ENCODE peak calls at places on chromosome X, in five cellular contexts. D is GM23248, J is BJ, B is cardiac fibroblast, W is thoracic aorta. A is an unnamed sample.

GRCh38 chrX:9912341-9912740 is 54.8 kb upstream of the CLDN34 start:
- DNase-seq in J (no peak), B (peak), D (peak), W (no peak), A (no peak)

GRCh38 chrX:53223955-53224859 is 800 bp downstream of the KDM5C start:
- DNase-seq in B (peak), J (no peak), W (no peak), D (peak), A (peak)

GRCh38 chrX:134880866-134881265 is 109.9 kb upstream of the SMIM10 start:
- DNase-seq in B (peak), J (no peak), W (no peak), D (no peak), A (no peak)

GRCh38 chrX:65821721-65822496 is 154.5 kb downstream of the MSN start:
- DNase-seq in J (no peak), B (no peak), W (no peak), D (peak), A (no peak)

GRCh38 chrX:148872881-148873280 is 372.5 kb downstream of the AFF2 start:
- DNase-seq in J (no peak), B (no peak), D (no peak), W (no peak), A (no peak)

GRCh38 chrX:9456250-9457074 is 8.4 kb upstream of the TBL1X start:
- DNase-seq in J (no peak), B (no peak), D (no peak), W (no peak), A (peak)

GRCh38 chrX:65744965-65745364 is 77.5 kb downstream of the MSN start:
- DNase-seq in B (peak), D (peak), W (no peak), J (no peak), A (no peak)

GRCh38 chrX:147803948-147804347 is 107.8 kb upstream of the FMR1 start:
- DNase-seq in D (peak), W (no peak), B (peak), J (no peak), A (peak)

GRCh38 chrX:100404851-100405250 is 5.2 kb downstream of the PCDH19 start:
- DNase-seq in J (no peak), B (no peak), D (no peak), W (no peak), A (no peak)

GRCh38 chrX:45771560-45772340 is 571.1 kb upstream of the DIPK2B start:
- DNase-seq in W (no peak), D (peak), B (peak), J (no peak), A (peak)

GRCh38 chrX:109632906-109633504 is 8.0 kb upstream of the KCNE5 start:
- DNase-seq in B (peak), D (peak), W (no peak), J (no peak), A (no peak)

GRCh38 chrX:124098089-124098488 is 136.6 kb downstream of the STAG2 start:
- DNase-seq in J (no peak), D (peak), B (peak), W (no peak), A (peak)

GRCh38 chrX:148270499-148270898 is 229.9 kb upstream of the AFF2 start:
- DNase-seq in J (no peak), B (no peak), W (no peak), D (no peak), A (no peak)

GRCh38 chrX:56600141-56600540 is 36.7 kb downstream of the UBQLN2 start:
- DNase-seq in B (peak), W (no peak), D (peak), J (no peak), A (no peak)

GRCh38 chrX:117957128-117957527 is 159.5 kb downstream of the KLHL13 start:
- DNase-seq in W (no peak), D (no peak), B (peak), J (no peak), A (no peak)

GRCh38 chrX:51641421-51642021 is 22.8 kb upstream of the CENPVL3 start:
- DNase-seq in B (peak), J (peak), D (peak), W (no peak), A (peak)

GRCh38 chrX:55489315-55490009 is at the start of gene USP51:
- DNase-seq in J (no peak), D (peak), B (peak), W (no peak), A (no peak)

GRCh38 chrX:125673758-125674157 is 354.1 kb downstream of the TEX13C start:
- DNase-seq in B (no peak), D (no peak), W (no peak), J (no peak), A (no peak)
- H3K4me3 ChIP-seq in B (no peak), D (no peak), W (no peak), J (no peak), A (no peak)

DNA sequence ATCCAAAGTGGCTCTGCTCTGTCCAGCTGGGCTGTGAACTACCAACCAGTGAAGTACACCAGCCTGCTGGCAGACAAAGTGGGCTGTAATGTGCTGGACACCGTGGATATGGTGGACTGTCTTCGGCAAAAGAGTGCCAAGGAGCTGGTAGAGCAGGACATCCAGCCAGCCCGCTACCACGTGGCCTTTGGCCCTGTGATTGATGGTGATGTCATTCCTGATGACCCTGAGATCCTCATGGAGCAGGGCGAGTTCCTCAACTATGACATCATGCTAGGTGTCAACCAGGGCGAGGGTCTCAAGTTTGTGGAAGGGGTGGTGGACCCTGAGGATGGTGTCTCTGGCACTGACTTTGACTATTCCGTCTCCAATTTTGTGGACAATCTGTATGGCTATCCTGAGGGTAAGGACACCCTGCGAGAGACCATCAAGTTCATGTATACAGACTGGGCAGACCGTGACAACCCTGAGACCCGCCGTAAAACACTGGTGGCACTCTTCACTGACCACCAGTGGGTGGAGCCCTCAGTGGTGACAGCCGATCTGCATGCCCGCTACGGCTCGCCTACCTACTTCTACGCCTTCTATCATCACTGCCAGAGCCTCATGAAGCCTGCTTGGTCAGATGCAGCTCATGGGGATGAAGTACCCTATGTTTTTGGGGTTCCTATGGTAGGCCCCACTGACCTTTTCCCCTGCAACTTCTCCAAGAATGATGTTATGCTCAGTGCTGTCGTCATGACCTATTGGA is 22.6 kb downstream of the NLGN3 start:
- DNase-seq in B (no peak), D (no peak), W (no peak), J (no peak), A (no peak)
- H3K4me3 ChIP-seq in B (no peak), D (no peak), W (no peak), J (no peak), A (no peak)

DNA sequence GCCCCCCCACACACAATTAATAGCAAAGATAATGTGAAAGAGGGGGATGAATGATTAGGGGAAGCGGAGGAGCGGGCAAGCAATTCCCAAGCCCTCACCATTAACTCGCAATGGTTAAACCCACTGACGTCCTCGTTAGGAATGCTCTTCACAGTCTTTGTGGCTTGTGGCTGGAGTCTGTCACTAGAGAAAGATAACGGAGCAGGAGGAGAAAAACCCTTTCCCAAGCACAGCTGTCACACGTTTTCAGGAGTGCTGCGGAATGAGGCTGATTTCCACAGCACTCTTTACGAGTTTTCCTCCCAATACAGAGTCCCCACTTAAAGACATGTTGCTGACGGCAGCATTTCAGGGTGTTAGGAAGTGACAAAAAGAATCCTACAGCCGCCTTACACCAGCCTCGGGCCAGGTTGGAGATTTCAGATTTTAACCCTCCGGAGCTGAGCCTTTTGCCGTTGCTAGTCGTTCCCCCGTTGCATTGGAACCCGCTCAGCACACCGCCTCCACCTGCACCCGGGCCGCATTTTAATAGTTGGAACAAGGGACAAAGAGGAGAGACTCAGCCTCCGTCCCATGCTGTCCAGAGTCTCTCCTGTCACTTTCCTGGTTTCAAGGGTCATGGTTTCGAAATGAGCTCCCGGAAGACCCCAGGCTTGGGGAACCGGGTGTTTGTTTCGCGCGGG is 92.2 kb downstream of the GEMIN8 start:
- DNase-seq in D (peak), J (no peak), B (peak), W (no peak), A (no peak)
- H3K4me3 ChIP-seq in D (peak), J (peak), B (peak), W (peak), A (no peak)

GRCh38 chrX:140767646-140768045 is 58.1 kb downstream of the LINC00632 start:
- DNase-seq in B (peak), J (no peak), W (no peak), D (peak), A (no peak)

GRCh38 chrX:140762061-140762460 is 52.5 kb downstream of the LINC00632 start:
- DNase-seq in D (peak), W (no peak), J (no peak), B (peak), A (peak)

GRCh38 chrX:140764401-140764919 is 54.9 kb downstream of the LINC00632 start:
- DNase-seq in J (no peak), B (peak), W (peak), D (peak), A (no peak)

GRCh38 chrX:140765043-140765784 is 55.7 kb downstream of the LINC00632 start:
- DNase-seq in B (peak), W (no peak), J (no peak), D (peak), A (no peak)

DNA sequence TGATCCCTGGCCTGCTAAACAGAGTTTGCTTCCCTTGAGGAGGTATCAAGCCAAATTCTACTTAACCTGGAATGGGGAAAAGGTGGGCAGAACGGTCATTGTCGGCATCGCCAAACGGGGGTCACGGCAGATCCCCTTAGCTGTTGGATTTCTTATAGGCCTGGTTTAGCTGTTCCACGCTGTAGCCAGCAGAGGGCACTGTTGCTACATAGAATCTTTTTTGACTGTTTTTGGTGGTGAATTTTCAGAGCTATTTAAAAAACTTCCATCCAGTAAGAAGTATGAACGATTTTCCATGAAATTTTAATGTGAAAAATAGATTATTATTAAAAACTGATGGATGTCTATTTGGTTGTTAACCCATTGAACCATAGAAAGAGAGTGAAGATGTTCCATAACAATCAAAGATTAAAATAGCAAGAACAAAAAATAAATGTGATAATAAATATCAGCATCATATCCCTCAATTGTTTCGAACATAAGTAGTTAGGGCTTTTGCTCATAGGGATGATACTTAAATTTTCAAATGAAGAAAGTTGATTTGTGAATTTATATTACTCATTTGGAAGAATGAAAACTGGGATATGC is 56.6 kb downstream of the LINC00632 start:
- DNase-seq in B (peak), W (no peak), D (peak), J (no peak), A (peak)
- H3K4me3 ChIP-seq in B (peak), W (peak), D (peak), J (peak), A (no peak)

DNA sequence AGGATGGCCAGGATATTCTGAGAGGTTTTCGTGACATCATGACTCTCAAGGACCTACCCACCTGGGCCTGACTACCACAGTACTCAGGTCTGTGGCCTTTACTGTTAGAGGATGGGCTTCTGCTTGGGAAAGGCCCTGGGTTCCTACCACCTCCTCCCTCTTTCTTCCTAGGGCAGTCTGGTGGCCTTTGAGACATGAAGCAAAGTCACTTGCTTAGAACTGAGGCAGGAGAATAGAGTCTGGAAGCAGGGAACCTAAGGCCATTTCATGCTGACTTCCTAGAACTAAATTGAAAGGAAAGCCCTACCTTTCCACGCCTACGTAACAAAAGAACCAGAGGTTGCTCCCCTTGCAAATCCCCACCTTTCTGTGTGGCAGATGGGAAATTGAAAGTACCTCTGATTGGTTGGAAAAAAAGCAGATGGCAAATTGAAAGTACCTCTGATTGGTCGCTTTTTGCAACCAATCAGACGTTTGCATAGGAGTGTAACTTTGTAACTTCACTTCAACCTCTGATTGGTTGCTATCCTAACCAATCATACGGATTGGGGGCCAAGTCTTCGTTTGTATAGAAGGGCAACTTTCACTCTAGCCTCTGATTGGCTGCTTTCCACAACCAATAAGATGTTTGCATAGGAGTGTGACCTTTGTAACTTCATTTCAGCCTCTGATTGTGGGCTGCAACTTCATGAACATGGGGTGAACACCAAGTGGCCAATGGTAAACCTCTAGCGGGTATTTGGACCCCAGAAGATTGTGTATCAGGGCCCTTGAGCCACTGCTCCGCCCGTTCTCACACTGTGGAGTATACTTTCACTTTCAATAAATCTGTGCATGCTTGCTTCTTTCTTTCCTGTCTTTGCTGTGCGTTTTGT is 9.9 kb upstream of the AKAP14 start:
- DNase-seq in D (no peak), J (no peak), W (no peak), B (peak), A (peak)
- H3K4me3 ChIP-seq in D (no peak), J (no peak), W (no peak), B (no peak), A (no peak)

A was measured in Jurkat, Clone E6-1.